ENCODE peak calls at places on chromosomes 16 and 17, in eight cellular contexts. H is BJ, M is H9, Z is NB4, V is thoracic aorta, S is cardiac fibroblast, F is cardiac muscle cell, D is left ventricle myocardium inferior. N is an unnamed sample.
A peak's percentile ranks its signal among the peaks of the same experiment; 100 is the strongest.

GRCh38 chr17:37384560-37385160 is 8.9 kb downstream of the C17orf78 start:
- DNase-seq in H (no peak), M (no peak), Z (no peak), V (no peak), S (no peak), F (no peak), D (no peak), N (no peak)

GRCh38 chr16:84677017-84677803 is 22.6 kb upstream of the USP10 start:
- DNase-seq in H (no peak), M (no peak), Z (peak; percentile 39), V (no peak), S (no peak), F (no peak), D (no peak), N (no peak)

GRCh38 chr17:80116276-80116922 is 15.0 kb downstream of the GAA start:
- DNase-seq in H (no peak), M (peak; percentile 23), Z (no peak), V (no peak), S (no peak), F (no peak), D (no peak), N (no peak)

GRCh38 chr16:74999208-74999682 is 421 bp downstream of the ZNRF1 start:
- DNase-seq in H (no peak), M (no peak), Z (peak; percentile 66), V (no peak), S (peak; percentile 11), F (no peak), D (peak; percentile 34), N (no peak)

GRCh38 chr16:61214780-61215179 is 821.5 kb downstream of the CDH8 start:
- DNase-seq in H (no peak), M (no peak), Z (no peak), V (no peak), S (no peak), F (no peak), D (no peak), N (no peak)

GRCh38 chr17:42608692-42609181 is 437 bp downstream of the RETREG3 start:
- DNase-seq in H (no peak), M (no peak), Z (peak; percentile 29), V (no peak), S (no peak), F (no peak), D (peak; percentile 20), N (no peak)

GRCh38 chr17:49013311-49014205 is 16.4 kb downstream of the IGF2BP1 start:
- DNase-seq in H (no peak), M (peak; percentile 94), Z (no peak), V (no peak), S (no peak), F (peak; percentile 76), D (no peak), N (no peak)

GRCh38 chr16:23538919-23539278 is 18.3 kb downstream of the EARS2 start:
- DNase-seq in H (no peak), M (no peak), Z (no peak), V (no peak), S (no peak), F (no peak), D (no peak), N (no peak)

GRCh38 chr17:79968116-79968515 is 67.6 kb downstream of the TBC1D16 start:
- DNase-seq in H (no peak), M (peak; percentile 18), Z (no peak), V (no peak), S (no peak), F (no peak), D (no peak), N (no peak)

GRCh38 chr17:49217651-49218413 is 7.3 kb downstream of the ABI3 start:
- DNase-seq in H (no peak), M (no peak), Z (peak; percentile 89), V (no peak), S (no peak), F (no peak), D (peak; percentile 71), N (peak; percentile 87)

GRCh38 chr17:74239169-74239568 is 25.8 kb downstream of the TTYH2 start:
- DNase-seq in H (no peak), M (no peak), Z (peak; percentile 83), V (peak; percentile 17), S (peak; percentile 39), F (no peak), D (peak; percentile 33), N (peak; percentile 95)

GRCh38 chr17:64984181-64984580 is 64.9 kb upstream of the LRRC37A3 start:
- DNase-seq in H (no peak), M (no peak), Z (no peak), V (no peak), S (no peak), F (no peak), D (no peak), N (no peak)

DNA sequence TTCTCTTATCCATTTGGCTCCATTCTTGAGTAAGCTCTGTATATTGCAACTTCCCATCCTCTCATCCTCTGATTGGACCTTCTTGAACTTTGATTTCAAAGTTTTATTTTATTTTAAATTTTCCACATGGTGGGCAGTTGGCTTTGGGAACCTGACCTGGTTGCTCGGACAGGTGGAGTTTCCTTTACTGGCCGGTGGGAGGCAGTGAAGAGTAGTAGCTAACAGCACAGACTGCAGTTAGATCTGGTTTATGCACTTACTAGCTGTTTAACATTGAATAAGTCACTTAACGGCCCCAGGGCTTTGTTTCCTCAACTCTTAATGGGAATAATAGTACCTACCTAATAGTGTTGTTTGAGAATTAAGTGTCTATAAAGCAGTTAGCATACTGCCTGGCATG is 92.8 kb downstream of the GPR139 start:
- DNase-seq in H (no peak), M (peak; percentile 54), Z (peak; percentile 27), V (no peak), S (peak; percentile 2), F (peak; percentile 25), D (no peak), N (no peak)
- TF ChIP-seq CTCF in H (peak; percentile 13), M (peak; percentile 84), Z (peak; percentile 58), V (no peak), S (peak; percentile 30), F (peak; percentile 34), D (no peak), N (no peak)

DNA sequence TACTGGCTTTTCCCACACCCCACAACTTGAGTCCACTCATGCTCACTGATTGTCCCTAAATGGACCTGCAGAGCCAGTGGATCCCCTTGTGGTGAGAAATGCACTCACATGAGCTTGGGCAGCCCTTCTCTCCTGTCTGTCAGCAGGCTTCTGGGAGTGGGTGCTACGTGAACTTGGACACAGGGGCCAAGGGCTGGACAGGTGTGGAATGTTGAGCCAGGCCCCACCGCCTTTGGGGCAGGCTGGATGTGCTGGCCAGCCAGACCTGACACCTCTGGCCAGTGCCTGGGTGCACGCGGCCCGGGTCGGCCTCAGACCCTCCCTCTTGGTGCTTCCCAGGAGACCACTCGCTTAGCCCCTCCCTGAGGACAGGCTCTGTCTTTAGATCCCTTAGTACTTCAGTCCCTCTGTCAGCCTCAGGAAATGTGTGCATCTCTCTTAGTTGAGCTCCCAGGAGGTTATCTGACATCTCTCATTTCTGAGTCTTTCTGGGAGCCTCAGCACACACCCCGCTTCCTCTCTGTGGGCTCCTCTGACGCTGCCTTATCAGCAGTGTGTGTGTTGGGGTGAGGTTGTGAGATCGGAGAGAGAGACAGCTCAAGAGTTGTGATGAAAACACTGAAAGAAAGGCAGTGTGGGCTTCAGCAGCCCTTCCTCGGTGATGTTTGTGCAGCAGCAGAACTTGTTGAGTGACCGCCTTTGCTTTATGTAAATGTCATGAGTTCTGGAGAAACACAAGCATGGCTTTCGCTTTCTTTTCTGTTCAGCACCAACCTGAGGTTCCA is 117.0 kb downstream of the RAB11FIP4 start:
- DNase-seq in H (no peak), M (peak; percentile 74), Z (no peak), V (no peak), S (no peak), F (peak; percentile 52), D (no peak), N (no peak)
- TF ChIP-seq CTCF in H (peak; percentile 32), M (peak; percentile 69), Z (peak; percentile 19), V (no peak), S (peak; percentile 22), F (peak; percentile 30), D (peak; percentile 21), N (peak; percentile 74)

GRCh38 chr17:7222093-7222971 is 2.6 kb downstream of the ACADVL start:
- DNase-seq in H (no peak), M (peak; percentile 21), Z (peak; percentile 9), V (no peak), S (no peak), F (no peak), D (no peak), N (no peak)

GRCh38 chr17:7219434-7219811 is 213 bp downstream of the DLG4 start:
- DNase-seq in H (no peak), M (no peak), Z (no peak), V (no peak), S (no peak), F (no peak), D (no peak), N (no peak)

GRCh38 chr17:7221281-7222092 is 1.7 kb downstream of the ACADVL start:
- DNase-seq in H (no peak), M (peak; percentile 26), Z (peak; percentile 10), V (no peak), S (no peak), F (no peak), D (no peak), N (no peak)

GRCh38 chr17:7219812-7220592 is at the start of the genes ACADVL and DLG4:
- DNase-seq in H (peak; percentile 37), M (peak; percentile 90), Z (peak; percentile 85), V (peak; percentile 89), S (peak; percentile 85), F (peak; percentile 90), D (peak; percentile 95), N (peak; percentile 79)

DNA sequence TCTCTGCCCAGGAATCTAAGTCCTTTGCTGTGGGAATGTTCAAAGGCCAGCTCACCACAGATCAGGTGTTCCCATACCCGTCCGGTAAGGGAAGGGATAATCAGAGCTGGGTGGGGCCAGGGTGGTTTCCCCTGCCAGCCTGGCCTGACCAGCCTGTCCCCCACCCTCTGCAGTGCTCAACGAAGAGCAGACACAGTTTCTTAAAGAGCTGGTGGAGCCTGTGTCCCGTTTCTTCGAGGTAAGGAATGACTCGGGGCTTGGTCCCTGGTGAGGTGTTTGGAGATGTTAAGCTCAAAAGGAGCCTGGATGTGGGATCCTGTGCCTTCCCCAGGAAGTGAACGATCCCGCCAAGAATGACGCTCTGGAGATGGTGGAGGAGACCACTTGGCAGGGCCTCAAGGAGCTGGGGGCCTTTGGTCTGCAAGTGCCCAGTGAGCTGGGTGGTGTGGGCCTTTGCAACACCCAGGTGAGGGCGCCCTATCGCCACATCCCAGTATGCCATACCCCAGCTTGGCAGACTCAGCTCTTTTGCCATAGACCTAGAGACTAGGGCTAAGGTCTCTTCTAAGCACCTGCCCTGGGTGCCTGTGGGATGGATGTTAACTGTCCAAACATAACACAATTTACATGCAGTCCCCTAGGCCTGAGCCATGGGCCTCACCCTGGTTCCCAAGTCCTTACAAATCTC is 999 bp downstream of the ACADVL start:
- DNase-seq in H (no peak), M (peak; percentile 85), Z (peak; percentile 77), V (no peak), S (peak; percentile 69), F (peak; percentile 37), D (no peak), N (no peak)
- TF ChIP-seq CTCF in H (peak; percentile 58), M (peak; percentile 67), Z (peak; percentile 47), V (peak; percentile 21), S (peak; percentile 53), F (peak; percentile 50), D (peak; percentile 40), N (peak; percentile 61)

DNA sequence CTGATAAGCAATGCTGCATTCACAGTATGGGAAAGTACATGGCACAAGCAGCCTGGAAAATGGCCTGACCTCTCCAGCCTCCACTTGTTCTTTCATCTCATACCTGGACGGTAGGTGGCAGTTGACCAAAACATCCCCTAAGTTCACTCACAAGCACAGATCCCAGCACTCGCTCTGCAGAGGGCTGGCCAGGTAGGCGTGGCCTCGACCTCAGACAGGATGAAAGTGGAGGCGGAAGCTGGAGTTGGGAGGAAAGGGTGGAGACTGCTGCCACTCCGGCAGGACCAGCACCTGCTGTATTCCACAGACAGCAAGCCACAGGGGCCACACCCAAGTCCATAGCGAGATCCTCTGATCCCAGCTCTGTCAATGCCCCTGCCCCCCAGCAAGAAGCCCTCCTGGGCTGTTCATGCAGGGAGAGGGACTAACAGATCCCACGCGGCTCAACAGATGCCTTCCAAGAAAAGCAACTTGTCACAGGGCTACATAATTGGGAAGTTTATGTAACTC is 31.3 kb downstream of the ZCCHC14 start:
- DNase-seq in H (no peak), M (peak; percentile 97), Z (no peak), V (peak; percentile 23), S (peak; percentile 47), F (peak; percentile 89), D (peak; percentile 45), N (no peak)
- TF ChIP-seq CTCF in H (no peak), M (peak; percentile 77), Z (no peak), V (no peak), S (peak; percentile 22), F (peak; percentile 13), D (peak; percentile 52), N (no peak)

N was measured in CD14-positive monocyte.